ENCODE peak calls at places on chromosomes 13 and 19, in eight cellular contexts. N, R, P, K, I, H, D and O are unnamed samples.
A peak's percentile ranks its signal among the peaks of the same experiment; 100 is the strongest.

GRCh38 chr19:815079-815774 is 6.5 kb downstream of the PLPPR3 start:
- DNase-seq in D (no peak), R (no peak), K (peak; percentile 69), H (no peak), P (no peak), N (no peak), I (no peak), O (no peak)

GRCh38 chr19:56725829-56726424 is 54.4 kb upstream of the ZNF835 start:
- DNase-seq in N (no peak), H (no peak), R (no peak), D (no peak), K (no peak), I (no peak), P (no peak), O (no peak)

GRCh38 chr13:110916671-110917142 is 1.8 kb upstream of the ANKRD10 start:
- DNase-seq in P (no peak), K (no peak), D (no peak), N (peak; percentile 35), H (no peak), R (no peak), I (no peak), O (no peak)

GRCh38 chr19:4744451-4745170 is 21.0 kb upstream of the DPP9 start:
- DNase-seq in I (no peak), N (peak; percentile 86), P (peak; percentile 59), D (no peak), K (no peak), H (peak; percentile 21), R (no peak), O (peak; percentile 51)

GRCh38 chr19:49680473-49681351 is 3.6 kb downstream of the PRMT1 start:
- DNase-seq in K (peak; percentile 99), P (peak; percentile 92), D (peak; percentile 84), H (peak; percentile 82), I (peak; percentile 91), R (peak; percentile 99), N (peak; percentile 53), O (peak; percentile 89)

GRCh38 chr19:54390942-54391577 is 24.2 kb upstream of the TTYH1 start:
- DNase-seq in P (peak; percentile 82), K (peak; percentile 88), N (peak; percentile 21), H (no peak), I (no peak), R (peak; percentile 77), D (no peak), O (peak; percentile 57)

GRCh38 chr19:5369962-5370367 is 29.4 kb upstream of the PTPRS start:
- DNase-seq in K (peak; percentile 96), H (no peak), D (peak; percentile 5), P (peak; percentile 60), R (peak; percentile 93), N (no peak), I (no peak), O (peak; percentile 35)

GRCh38 chr13:46864941-46865340 is 31.9 kb downstream of the HTR2A start:
- DNase-seq in H (no peak), N (no peak), P (peak; percentile 40), R (no peak), D (no peak), K (no peak), I (no peak), O (peak; percentile 2)

GRCh38 chr13:104143760-104144406 is 1077.7 kb upstream of the SLC10A2 start:
- DNase-seq in I (no peak), H (no peak), R (peak; percentile 14), N (no peak), P (peak; percentile 17), K (peak; percentile 53), D (no peak), O (peak; percentile 19)

GRCh38 chr19:28314771-28315170 is 898.2 kb downstream of the UQCRFS1 start:
- DNase-seq in I (no peak), D (no peak), H (no peak), R (no peak), P (no peak), N (no peak), K (no peak), O (no peak)

GRCh38 chr19:5823579-5824281 is 15.8 kb downstream of the FUT6 start:
- DNase-seq in D (no peak), K (peak; percentile 87), H (no peak), I (no peak), R (peak; percentile 65), P (peak; percentile 14), N (no peak), O (no peak)

GRCh38 chr13:50129065-50129922 is 114.0 kb downstream of the KCNRG start:
- DNase-seq in D (no peak), I (no peak), H (no peak), K (no peak), R (no peak), N (no peak), P (no peak), O (no peak)

GRCh38 chr19:39848392-39848791 is 2.2 kb upstream of the FBL start:
- DNase-seq in K (no peak), R (no peak), H (no peak), D (no peak), N (no peak), I (no peak), P (no peak), O (no peak)

GRCh38 chr19:41136636-41137035 is 22.4 kb downstream of the CYP2F1 start:
- DNase-seq in I (no peak), P (no peak), H (no peak), N (no peak), D (no peak), K (no peak), R (no peak), O (no peak)

GRCh38 chr13:51158365-51158764 is 47.3 kb upstream of the C13orf42 start:
- DNase-seq in H (no peak), D (no peak), P (no peak), R (no peak), I (no peak), K (peak; percentile 88), N (no peak), O (no peak)

GRCh38 chr13:39684531-39685137 is 29.2 kb downstream of the COG6 start:
- DNase-seq in D (no peak), N (no peak), R (no peak), K (no peak), P (peak; percentile 66), H (no peak), I (no peak), O (peak; percentile 54)

GRCh38 chr13:89982406-89983085 is 1364.9 kb upstream of the MIR17HG start:
- DNase-seq in R (no peak), P (no peak), K (no peak), N (no peak), H (no peak), I (no peak), D (no peak), O (no peak)

GRCh38 chr13:77359171-77359570 is 32.3 kb upstream of the MYCBP2 start:
- DNase-seq in H (no peak), D (no peak), R (no peak), P (no peak), K (no peak), I (no peak), N (no peak), O (no peak)

GRCh38 chr13:65725001-65725400 is 1505.1 kb downstream of the PCDH9 start:
- DNase-seq in P (no peak), D (no peak), R (no peak), N (no peak), H (no peak), K (no peak), I (no peak), O (no peak)

GRCh38 chr13:57045816-57046691 is 94.7 kb upstream of the PRR20A start:
- DNase-seq in K (no peak), D (no peak), I (no peak), P (no peak), H (no peak), R (no peak), N (no peak), O (peak; percentile 23)

GRCh38 chr13:61383101-61383500 is 32.5 kb downstream of the PCDH20 start:
- DNase-seq in I (no peak), K (no peak), N (no peak), H (no peak), D (no peak), P (no peak), R (no peak), O (no peak)

GRCh38 chr19:19635313-19635702 is 7.3 kb upstream of the LPAR2 start:
- DNase-seq in I (no peak), H (no peak), K (no peak), N (no peak), R (no peak), P (no peak), D (no peak), O (no peak)

GRCh38 chr19:6233051-6233826 is 46.5 kb downstream of the MLLT1 start:
- DNase-seq in R (no peak), P (peak; percentile 68), N (no peak), I (peak; percentile 48), H (no peak), K (no peak), D (no peak), O (peak; percentile 71)

GRCh38 chr19:1131718-1132552 is 28.1 kb downstream of the GPX4 start:
- DNase-seq in P (peak; percentile 94), D (peak; percentile 86), K (peak; percentile 86), H (no peak), I (peak; percentile 96), R (peak; percentile 69), N (peak; percentile 83), O (peak; percentile 90)

GRCh38 chr13:72500851-72501250 is 226.6 kb downstream of the MZT1 start:
- DNase-seq in N (no peak), R (no peak), D (no peak), K (no peak), H (no peak), I (no peak), P (no peak), O (no peak)

GRCh38 chr13:50670847-50671542 is 172.5 kb downstream of the DLEU7 start:
- DNase-seq in N (no peak), D (no peak), H (no peak), K (peak; percentile 8), I (no peak), P (peak; percentile 62), R (no peak), O (peak; percentile 58)

GRCh38 chr13:27915301-27916207 is 4.2 kb upstream of the PDX1 start:
- DNase-seq in R (no peak), N (no peak), I (no peak), D (no peak), P (peak; percentile 11), H (no peak), K (no peak), O (no peak)

GRCh38 chr19:51541458-51542357 is 10.2 kb upstream of the SIGLEC6 start:
- DNase-seq in H (no peak), P (no peak), K (no peak), D (no peak), R (no peak), N (no peak), I (no peak), O (no peak)

GRCh38 chr13:21402586-21403307 is 56.4 kb downstream of the ZDHHC20 start:
- DNase-seq in H (no peak), I (no peak), R (no peak), P (peak; percentile 8), D (no peak), K (no peak), N (no peak), O (peak; percentile 16)

GRCh38 chr19:41997121-41997850 is 3.3 kb upstream of the ATP1A3 start:
- DNase-seq in N (no peak), D (no peak), R (peak; percentile 81), H (peak; percentile 43), P (peak; percentile 53), I (peak; percentile 53), K (peak; percentile 91), O (no peak)

GRCh38 chr19:5403968-5404640 is 51.1 kb upstream of the ZNRF4 start:
- DNase-seq in R (peak; percentile 98), I (peak; percentile 58), H (peak; percentile 4), N (peak; percentile 79), K (peak; percentile 99), D (peak; percentile 9), P (peak; percentile 85), O (peak; percentile 60)

GRCh38 chr13:30927595-30927994 is 4.9 kb upstream of the TEX26 start:
- DNase-seq in P (no peak), R (no peak), I (no peak), K (no peak), N (no peak), D (no peak), H (no peak), O (no peak)

GRCh38 chr13:29718694-29719093 is 123.2 kb upstream of the SLC7A1 start:
- DNase-seq in I (no peak), N (no peak), K (no peak), H (no peak), P (no peak), R (no peak), D (no peak), O (no peak)

GRCh38 chr13:29583073-29583785 is 12.3 kb downstream of the SLC7A1 start:
- DNase-seq in D (no peak), I (peak; percentile 61), R (no peak), N (no peak), H (no peak), K (peak; percentile 61), P (no peak), O (no peak)